ENCODE peak calls at places on chromosomes 11 and 22, in nine cellular contexts. One of them, this sample, is unnamed.

GRCh38 chr11:20000393-20001134 is 159.7 kb downstream of the DBX1 start:
- DNase-seq in fibroblast of lung: no peak
- DNase-seq in PC-3: no peak
- DNase-seq in K562: no peak
- DNase-seq in endothelial cell of umbilical vein: no peak
- DNase-seq in HCT116: no peak
- DNase-seq in mammary epithelial cell: no peak
- DNase-seq in MM.1S: no peak
- DNase-seq in GM23338: peak
- DNase-seq in this sample: peak

GRCh38 chr11:35765211-35765610 is 102.6 kb downstream of the TRIM44 start:
- DNase-seq in fibroblast of lung: no peak
- DNase-seq in PC-3: no peak
- DNase-seq in K562: no peak
- DNase-seq in endothelial cell of umbilical vein: no peak
- DNase-seq in HCT116: no peak
- DNase-seq in mammary epithelial cell: no peak
- DNase-seq in MM.1S: no peak
- DNase-seq in GM23338: no peak
- DNase-seq in this sample: no peak

GRCh38 chr11:6606471-6607189 is 3.1 kb downstream of the ILK start:
- DNase-seq in fibroblast of lung: peak
- DNase-seq in PC-3: peak
- DNase-seq in K562: peak
- DNase-seq in endothelial cell of umbilical vein: peak
- DNase-seq in HCT116: peak
- DNase-seq in mammary epithelial cell: peak
- DNase-seq in MM.1S: peak
- DNase-seq in GM23338: peak
- DNase-seq in this sample: peak

GRCh38 chr11:77121096-77121640 is 6.9 kb upstream of the MYO7A start:
- DNase-seq in fibroblast of lung: no peak
- DNase-seq in PC-3: no peak
- DNase-seq in K562: no peak
- DNase-seq in endothelial cell of umbilical vein: no peak
- DNase-seq in HCT116: no peak
- DNase-seq in mammary epithelial cell: no peak
- DNase-seq in MM.1S: no peak
- DNase-seq in GM23338: no peak
- DNase-seq in this sample: no peak

GRCh38 chr11:269146-269890 is 8.9 kb upstream of the NLRP6 start:
- DNase-seq in fibroblast of lung: no peak
- DNase-seq in PC-3: no peak
- DNase-seq in K562: peak
- DNase-seq in endothelial cell of umbilical vein: no peak
- DNase-seq in HCT116: no peak
- DNase-seq in mammary epithelial cell: no peak
- DNase-seq in MM.1S: peak
- DNase-seq in GM23338: peak
- DNase-seq in this sample: no peak

GRCh38 chr11:112363527-112363926 is 102.9 kb upstream of the PLET1 start:
- DNase-seq in fibroblast of lung: peak
- DNase-seq in PC-3: peak
- DNase-seq in K562: no peak
- DNase-seq in endothelial cell of umbilical vein: no peak
- DNase-seq in HCT116: no peak
- DNase-seq in mammary epithelial cell: no peak
- DNase-seq in MM.1S: no peak
- DNase-seq in GM23338: no peak
- DNase-seq in this sample: no peak

GRCh38 chr22:25704701-25705100 is 37.3 kb upstream of the MYO18B start:
- DNase-seq in fibroblast of lung: no peak
- DNase-seq in PC-3: no peak
- DNase-seq in K562: no peak
- DNase-seq in endothelial cell of umbilical vein: no peak
- DNase-seq in HCT116: no peak
- DNase-seq in mammary epithelial cell: no peak
- DNase-seq in MM.1S: no peak
- DNase-seq in GM23338: no peak
- DNase-seq in this sample: no peak

GRCh38 chr11:45568031-45568430 is 97.4 kb downstream of the CHST1 start:
- DNase-seq in fibroblast of lung: no peak
- DNase-seq in PC-3: no peak
- DNase-seq in K562: no peak
- DNase-seq in endothelial cell of umbilical vein: no peak
- DNase-seq in HCT116: no peak
- DNase-seq in mammary epithelial cell: no peak
- DNase-seq in MM.1S: no peak
- DNase-seq in GM23338: no peak
- DNase-seq in this sample: peak

GRCh38 chr11:47987781-47988180 is 7.4 kb downstream of the PTPRJ start:
- DNase-seq in fibroblast of lung: no peak
- DNase-seq in PC-3: no peak
- DNase-seq in K562: no peak
- DNase-seq in endothelial cell of umbilical vein: no peak
- DNase-seq in HCT116: no peak
- DNase-seq in mammary epithelial cell: no peak
- DNase-seq in MM.1S: no peak
- DNase-seq in GM23338: no peak
- DNase-seq in this sample: no peak

GRCh38 chr22:43754176-43754575 is 57.9 kb downstream of the EFCAB6 start:
- DNase-seq in fibroblast of lung: no peak
- DNase-seq in PC-3: no peak
- DNase-seq in K562: no peak
- DNase-seq in endothelial cell of umbilical vein: no peak
- DNase-seq in HCT116: no peak
- DNase-seq in mammary epithelial cell: no peak
- DNase-seq in MM.1S: no peak
- DNase-seq in GM23338: no peak
- DNase-seq in this sample: no peak

GRCh38 chr11:86802146-86802545 is 1.8 kb downstream of the PRSS23 start:
- DNase-seq in fibroblast of lung: no peak
- DNase-seq in PC-3: no peak
- DNase-seq in K562: no peak
- DNase-seq in endothelial cell of umbilical vein: no peak
- DNase-seq in HCT116: no peak
- DNase-seq in mammary epithelial cell: peak
- DNase-seq in MM.1S: no peak
- DNase-seq in GM23338: no peak
- DNase-seq in this sample: no peak

GRCh38 chr11:86798988-86799387 is 1.4 kb upstream of the PRSS23 start:
- DNase-seq in fibroblast of lung: peak
- DNase-seq in PC-3: peak
- DNase-seq in K562: no peak
- DNase-seq in endothelial cell of umbilical vein: peak
- DNase-seq in HCT116: no peak
- DNase-seq in mammary epithelial cell: no peak
- DNase-seq in MM.1S: no peak
- DNase-seq in GM23338: no peak
- DNase-seq in this sample: peak

GRCh38 chr11:86799680-86800075 is 664 bp upstream of the PRSS23 start:
- DNase-seq in fibroblast of lung: no peak
- DNase-seq in PC-3: no peak
- DNase-seq in K562: no peak
- DNase-seq in endothelial cell of umbilical vein: peak
- DNase-seq in HCT116: no peak
- DNase-seq in mammary epithelial cell: no peak
- DNase-seq in MM.1S: no peak
- DNase-seq in GM23338: peak
- DNase-seq in this sample: no peak

GRCh38 chr11:86800956-86801264 is 568 bp downstream of the PRSS23 start:
- DNase-seq in fibroblast of lung: no peak
- DNase-seq in PC-3: no peak
- DNase-seq in K562: no peak
- DNase-seq in endothelial cell of umbilical vein: no peak
- DNase-seq in HCT116: no peak
- DNase-seq in mammary epithelial cell: no peak
- DNase-seq in MM.1S: no peak
- DNase-seq in GM23338: no peak
- DNase-seq in this sample: no peak

DNA sequence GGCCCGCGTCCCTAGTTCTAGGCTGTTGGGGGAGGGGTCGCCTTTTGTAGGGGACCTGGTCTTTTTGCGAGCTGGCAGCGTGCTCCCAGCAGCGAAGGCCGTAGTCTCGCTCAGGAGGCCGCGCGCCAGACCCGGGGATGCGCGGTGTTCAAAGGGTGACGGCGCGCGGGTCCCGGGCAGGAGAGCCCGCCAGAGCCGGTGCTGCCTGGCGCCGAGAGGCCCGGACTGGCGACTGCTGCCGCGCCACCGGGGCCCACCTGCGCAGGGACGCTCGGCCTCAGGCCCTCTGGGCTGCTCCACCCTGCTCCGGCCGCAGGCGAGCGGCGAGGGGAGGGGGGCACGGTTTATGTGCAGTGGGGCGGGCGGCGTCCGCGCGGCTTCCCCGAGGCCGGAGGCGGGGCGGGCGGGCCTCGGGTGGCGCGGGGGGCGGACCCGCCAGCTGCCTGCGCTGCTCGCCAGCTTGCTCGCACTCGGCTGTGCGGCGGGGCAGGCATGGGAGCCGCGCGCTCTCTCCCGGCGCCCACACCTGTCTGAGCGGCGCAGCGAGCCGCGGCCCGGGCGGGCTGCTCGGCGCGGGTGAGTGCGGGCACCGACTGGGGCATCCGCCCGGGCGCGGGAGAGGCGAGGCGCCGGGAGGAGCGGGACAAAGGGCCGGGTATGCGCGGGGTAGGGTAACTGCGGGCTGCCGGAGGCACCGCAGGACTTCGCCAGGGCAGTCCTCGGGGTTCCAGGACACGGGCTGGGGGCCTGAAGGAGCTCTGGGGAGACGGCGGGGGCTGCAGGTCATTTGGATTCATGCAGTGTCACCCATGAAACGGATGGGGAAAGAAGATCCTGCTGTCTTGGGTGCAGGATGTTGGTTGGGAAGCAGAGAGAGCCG is at the start of gene PRSS23:
- DNase-seq in fibroblast of lung: peak
- DNase-seq in PC-3: peak
- DNase-seq in K562: peak
- DNase-seq in endothelial cell of umbilical vein: peak
- DNase-seq in HCT116: no peak
- DNase-seq in mammary epithelial cell: peak
- DNase-seq in MM.1S: peak
- DNase-seq in GM23338: peak
- DNase-seq in this sample: peak
- TF ChIP-seq EZH2 in fibroblast of lung: no peak
- TF ChIP-seq EZH2 in PC-3: no peak
- TF ChIP-seq EZH2 in K562: no peak
- TF ChIP-seq EZH2 in endothelial cell of umbilical vein: no peak
- TF ChIP-seq EZH2 in HCT116: no peak
- TF ChIP-seq EZH2 in mammary epithelial cell: no peak
- TF ChIP-seq EZH2 in MM.1S: no peak
- TF ChIP-seq EZH2 in GM23338: peak
- TF ChIP-seq EZH2 in this sample: no peak

DNA sequence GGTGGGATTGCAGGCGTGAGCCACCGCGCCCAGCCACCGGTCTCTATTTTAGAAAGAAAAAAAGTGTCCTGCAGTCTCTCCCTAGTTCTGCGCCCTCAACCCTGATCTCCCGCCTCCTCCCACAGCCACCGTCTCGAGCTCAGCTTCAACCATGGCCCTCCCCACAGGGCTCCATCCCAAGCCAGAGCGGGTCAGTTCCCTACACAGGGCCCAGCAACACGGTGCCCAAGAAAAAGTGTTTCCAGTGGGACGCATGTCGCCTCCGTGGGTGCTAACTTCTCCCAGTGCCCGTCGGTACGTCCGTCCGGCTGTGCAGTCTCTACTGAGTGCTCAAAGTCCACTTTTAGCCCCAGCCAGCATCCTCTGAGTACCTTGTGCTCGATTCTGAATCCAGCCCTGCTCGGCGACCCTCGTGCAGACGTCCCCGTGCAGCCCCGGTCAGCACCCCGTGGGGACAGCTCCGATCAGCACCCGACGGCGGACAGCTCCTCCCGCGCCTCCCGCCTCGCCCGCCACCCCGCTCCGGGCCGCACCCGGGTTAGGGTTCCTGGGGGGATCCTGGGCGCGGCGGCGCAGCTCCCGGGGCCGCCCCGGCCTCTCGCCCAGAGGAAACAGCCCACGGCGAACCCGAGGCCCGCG is 658 bp upstream of the MAPK8IP2 start:
- DNase-seq in fibroblast of lung: no peak
- DNase-seq in PC-3: peak
- DNase-seq in K562: peak
- DNase-seq in endothelial cell of umbilical vein: peak
- DNase-seq in HCT116: no peak
- DNase-seq in mammary epithelial cell: peak
- DNase-seq in MM.1S: peak
- DNase-seq in GM23338: peak
- DNase-seq in this sample: peak
- TF ChIP-seq EZH2 in fibroblast of lung: peak
- TF ChIP-seq EZH2 in PC-3: no peak
- TF ChIP-seq EZH2 in K562: no peak
- TF ChIP-seq EZH2 in endothelial cell of umbilical vein: peak
- TF ChIP-seq EZH2 in HCT116: no peak
- TF ChIP-seq EZH2 in mammary epithelial cell: no peak
- TF ChIP-seq EZH2 in MM.1S: no peak
- TF ChIP-seq EZH2 in GM23338: no peak
- TF ChIP-seq EZH2 in this sample: no peak

DNA sequence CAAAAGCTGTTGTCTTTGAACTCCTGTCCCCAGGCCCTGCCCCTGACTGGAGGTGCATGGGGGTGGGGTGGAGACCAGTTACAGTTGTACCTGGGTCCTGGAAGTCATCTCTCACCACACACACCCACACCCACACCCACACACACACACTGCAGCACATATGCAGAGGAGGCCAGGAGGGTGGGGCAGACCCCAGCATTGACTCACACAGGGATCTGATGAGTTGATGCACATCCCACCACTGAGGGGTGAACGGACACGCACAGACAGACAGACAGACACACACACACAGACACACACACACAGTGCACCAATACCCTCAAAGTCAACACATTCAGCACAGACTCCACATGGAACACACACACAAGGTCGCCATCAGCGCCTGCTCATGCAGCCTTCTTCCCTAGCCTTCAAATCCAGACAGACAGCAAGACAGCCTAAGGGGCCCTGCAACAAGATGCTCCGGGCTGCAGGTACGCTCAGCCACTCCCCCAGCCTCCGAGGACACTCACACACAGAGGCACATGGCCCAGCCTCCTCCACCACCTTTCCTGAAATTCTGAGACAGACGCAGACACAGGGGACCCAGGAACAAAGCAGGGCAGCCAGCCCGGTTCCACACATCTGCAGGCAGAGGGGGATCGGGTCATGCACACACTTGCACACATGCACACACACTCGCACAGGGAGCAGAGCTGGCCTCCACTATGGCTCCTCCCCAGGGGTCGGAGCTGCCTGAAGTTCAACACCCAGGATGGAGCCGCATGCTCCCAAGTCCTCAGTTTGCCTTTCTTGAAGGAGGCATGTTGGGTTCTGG is 26.5 kb downstream of the SYT7 start:
- DNase-seq in fibroblast of lung: no peak
- DNase-seq in PC-3: no peak
- DNase-seq in K562: no peak
- DNase-seq in endothelial cell of umbilical vein: no peak
- DNase-seq in HCT116: no peak
- DNase-seq in mammary epithelial cell: no peak
- DNase-seq in MM.1S: no peak
- DNase-seq in GM23338: no peak
- DNase-seq in this sample: no peak
- TF ChIP-seq EZH2 in fibroblast of lung: peak
- TF ChIP-seq EZH2 in PC-3: no peak
- TF ChIP-seq EZH2 in K562: no peak
- TF ChIP-seq EZH2 in endothelial cell of umbilical vein: peak
- TF ChIP-seq EZH2 in HCT116: no peak
- TF ChIP-seq EZH2 in mammary epithelial cell: no peak
- TF ChIP-seq EZH2 in MM.1S: no peak
- TF ChIP-seq EZH2 in GM23338: no peak
- TF ChIP-seq EZH2 in this sample: no peak

GRCh38 chr11:120211522-120212258 is 858 bp downstream of the OAF start:
- DNase-seq in fibroblast of lung: no peak
- DNase-seq in PC-3: peak
- DNase-seq in K562: peak
- DNase-seq in endothelial cell of umbilical vein: peak
- DNase-seq in HCT116: no peak
- DNase-seq in mammary epithelial cell: no peak
- DNase-seq in MM.1S: no peak
- DNase-seq in GM23338: no peak
- DNase-seq in this sample: no peak
- TF ChIP-seq EZH2 in fibroblast of lung: no peak
- TF ChIP-seq EZH2 in PC-3: no peak
- TF ChIP-seq EZH2 in K562: no peak
- TF ChIP-seq EZH2 in endothelial cell of umbilical vein: no peak
- TF ChIP-seq EZH2 in HCT116: no peak
- TF ChIP-seq EZH2 in mammary epithelial cell: no peak
- TF ChIP-seq EZH2 in MM.1S: no peak
- TF ChIP-seq EZH2 in GM23338: peak
- TF ChIP-seq EZH2 in this sample: no peak

This sample was measured in hepatocyte.